ENCODE peak calls at places on chromosomes 12 and 14, in six cellular contexts. F is fibroblast of mammary gland, W is MCF 10A, G is H9, B is OCI-LY7, P is fibroblast of the aortic adventitia. Z is an unnamed sample.
A peak's percentile ranks its signal among the peaks of the same experiment; 100 is the strongest.

GRCh38 chr14:104131968-104132732 is 6.2 kb upstream of the KIF26A start:
- DNase-seq in B (no peak), G (no peak), F (no peak), P (no peak), W (no peak), Z (peak; percentile 2)

GRCh38 chr14:59098377-59098776 is 90.1 kb upstream of the DAAM1 start:
- DNase-seq in G (no peak), P (peak; percentile 95), W (peak; percentile 44), B (no peak), F (peak; percentile 92), Z (no peak)

GRCh38 chr12:68856510-68856909 is 48.5 kb downstream of the MDM2 start:
- DNase-seq in G (no peak), W (no peak), P (no peak), F (no peak), B (no peak), Z (no peak)

GRCh38 chr12:126747530-126748149 is 1519.3 kb upstream of the TMEM132C start:
- DNase-seq in G (peak; percentile 76), P (peak; percentile 22), F (peak; percentile 16), B (peak; percentile 38), W (peak; percentile 70), Z (peak; percentile 67)

GRCh38 chr14:101874001-101874400 is 90.4 kb upstream of the DYNC1H1 start:
- DNase-seq in F (no peak), P (no peak), B (no peak), W (no peak), G (no peak), Z (no peak)

GRCh38 chr12:130157998-130158774 is 4.1 kb upstream of the FZD10 start:
- DNase-seq in W (no peak), G (no peak), P (no peak), B (no peak), F (no peak), Z (no peak)

GRCh38 chr12:92987362-92987761 is 58.3 kb upstream of the EEA1 start:
- DNase-seq in P (peak; percentile 93), B (peak; percentile 79), F (peak; percentile 84), W (peak; percentile 77), G (no peak), Z (peak; percentile 18)

GRCh38 chr14:64550539-64551333 is 975 bp downstream of the PPP1R36 start:
- DNase-seq in G (no peak), W (no peak), B (no peak), P (no peak), F (no peak), Z (no peak)

GRCh38 chr14:88323520-88324199 is 591 bp upstream of the KCNK10 start:
- DNase-seq in G (peak; percentile 64), B (peak; percentile 84), F (peak; percentile 4), P (no peak), W (no peak), Z (peak; percentile 87)

GRCh38 chr14:74763803-74764531 is 851 bp downstream of the YLPM1 start:
- DNase-seq in P (peak; percentile 13), W (peak; percentile 43), G (peak; percentile 27), B (peak; percentile 28), F (peak; percentile 22), Z (peak; percentile 6)

GRCh38 chr12:131153956-131154355 is 200.2 kb downstream of the ADGRD1 start:
- DNase-seq in G (no peak), B (no peak), F (no peak), W (no peak), P (no peak), Z (no peak)

GRCh38 chr12:71135812-71136176 is 22.0 kb downstream of the TSPAN8 start:
- DNase-seq in P (no peak), W (peak; percentile 59), G (no peak), B (no peak), F (peak; percentile 29), Z (no peak)

GRCh38 chr12:12553208-12553785 is 9.4 kb downstream of the DUSP16 start:
- DNase-seq in G (no peak), B (no peak), F (no peak), P (no peak), W (no peak), Z (no peak)

GRCh38 chr12:66398931-66399625 is 96.8 kb downstream of the HELB start:
- DNase-seq in F (peak; percentile 34), W (peak; percentile 40), B (no peak), P (peak; percentile 42), G (no peak), Z (no peak)

GRCh38 chr14:21846227-21846885 is 172.7 kb upstream of the OR4E1 start:
- DNase-seq in G (peak; percentile 70), F (peak; percentile 7), W (peak; percentile 45), P (no peak), B (peak; percentile 46), Z (peak; percentile 69)

GRCh38 chr12:67647251-67647546 is 1.3 kb upstream of the DYRK2 start:
- DNase-seq in W (no peak), G (no peak), P (no peak), B (no peak), F (no peak), Z (no peak)

GRCh38 chr12:1533205-1533601 is 61.2 kb downstream of the FBXL14 start:
- DNase-seq in B (peak; percentile 78), F (peak; percentile 35), P (peak; percentile 60), W (no peak), G (peak; percentile 17), Z (no peak)
- TF ChIP-seq CTCF in B (peak; percentile 49), F (no peak), P (peak; percentile 35), W (no peak), G (no peak), Z (no peak)

DNA sequence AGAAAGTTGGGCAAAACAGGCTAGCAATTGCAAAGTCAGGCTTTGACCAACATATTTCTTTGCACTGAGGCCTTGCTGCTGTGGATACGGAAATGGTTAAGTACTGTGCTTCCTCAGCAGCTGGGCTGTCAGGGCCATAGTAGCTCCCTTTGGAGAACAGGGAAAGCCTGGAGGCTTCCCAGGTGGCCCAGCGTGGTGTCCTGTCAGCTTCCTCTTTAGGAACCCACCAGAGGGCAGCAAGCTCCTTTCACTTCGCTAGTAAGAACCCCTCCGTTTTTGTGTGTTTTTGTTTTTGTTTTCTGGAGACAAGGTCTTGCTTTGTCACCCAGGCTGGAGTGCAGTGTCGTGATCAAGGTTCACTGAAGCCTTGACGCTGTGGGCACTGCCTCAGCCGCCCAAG is 1.7 kb upstream of the CFAP251 start:
- DNase-seq in G (peak; percentile 82), P (peak; percentile 47), F (peak; percentile 56), W (no peak), B (peak; percentile 72), Z (peak; percentile 44)
- TF ChIP-seq CTCF in G (peak; percentile 67), P (peak; percentile 42), F (peak; percentile 29), W (no peak), B (peak; percentile 81), Z (peak; percentile 29)

GRCh38 chr12:109477185-109477962 is at the start of the genes KCTD10 and UBE3B:
- DNase-seq in P (peak; percentile 93), F (peak; percentile 88), B (peak; percentile 93), W (peak; percentile 88), G (peak; percentile 92), Z (peak; percentile 90)
- TF ChIP-seq CTCF in P (peak; percentile 14), F (no peak), B (no peak), W (no peak), G (no peak), Z (no peak)

GRCh38 chr12:48973531-48973930 is 2.0 kb upstream of the WNT10B start:
- DNase-seq in W (no peak), B (no peak), P (peak; percentile 76), G (no peak), F (peak; percentile 32), Z (no peak)

GRCh38 chr12:48972213-48973021 is 882 bp upstream of the WNT10B start:
- DNase-seq in G (peak; percentile 68), F (no peak), B (no peak), P (no peak), W (no peak), Z (no peak)

GRCh38 chr12:48970702-48971334 is 717 bp downstream of the WNT10B start:
- DNase-seq in G (no peak), F (no peak), P (no peak), W (no peak), B (no peak), Z (no peak)

GRCh38 chr12:48973084-48973483 is 1.5 kb upstream of the WNT10B start:
- DNase-seq in P (peak; percentile 20), B (no peak), G (no peak), F (no peak), W (no peak), Z (no peak)

GRCh38 chr12:48973992-48974673 is 2.6 kb upstream of the WNT10B start:
- DNase-seq in P (peak; percentile 87), F (peak; percentile 44), W (no peak), B (no peak), G (peak; percentile 83), Z (peak; percentile 80)
- TF ChIP-seq CTCF in P (peak; percentile 89), F (peak; percentile 53), W (peak; percentile 25), B (peak; percentile 60), G (peak; percentile 77), Z (peak; percentile 65)

GRCh38 chr14:99651953-99652746 is 7.2 kb downstream of the HHIPL1 start:
- DNase-seq in F (no peak), B (no peak), W (no peak), G (no peak), P (no peak), Z (no peak)

GRCh38 chr14:99655521-99655920 is 10.6 kb downstream of the HHIPL1 start:
- DNase-seq in P (peak; percentile 48), W (no peak), F (peak; percentile 61), B (no peak), G (no peak), Z (no peak)

GRCh38 chr14:99656171-99656570 is 11.2 kb downstream of the HHIPL1 start:
- DNase-seq in W (no peak), G (no peak), B (no peak), P (no peak), F (no peak), Z (no peak)

GRCh38 chr14:99653618-99654017 is 8.7 kb downstream of the HHIPL1 start:
- DNase-seq in F (no peak), B (no peak), W (no peak), G (no peak), P (no peak), Z (no peak)

DNA sequence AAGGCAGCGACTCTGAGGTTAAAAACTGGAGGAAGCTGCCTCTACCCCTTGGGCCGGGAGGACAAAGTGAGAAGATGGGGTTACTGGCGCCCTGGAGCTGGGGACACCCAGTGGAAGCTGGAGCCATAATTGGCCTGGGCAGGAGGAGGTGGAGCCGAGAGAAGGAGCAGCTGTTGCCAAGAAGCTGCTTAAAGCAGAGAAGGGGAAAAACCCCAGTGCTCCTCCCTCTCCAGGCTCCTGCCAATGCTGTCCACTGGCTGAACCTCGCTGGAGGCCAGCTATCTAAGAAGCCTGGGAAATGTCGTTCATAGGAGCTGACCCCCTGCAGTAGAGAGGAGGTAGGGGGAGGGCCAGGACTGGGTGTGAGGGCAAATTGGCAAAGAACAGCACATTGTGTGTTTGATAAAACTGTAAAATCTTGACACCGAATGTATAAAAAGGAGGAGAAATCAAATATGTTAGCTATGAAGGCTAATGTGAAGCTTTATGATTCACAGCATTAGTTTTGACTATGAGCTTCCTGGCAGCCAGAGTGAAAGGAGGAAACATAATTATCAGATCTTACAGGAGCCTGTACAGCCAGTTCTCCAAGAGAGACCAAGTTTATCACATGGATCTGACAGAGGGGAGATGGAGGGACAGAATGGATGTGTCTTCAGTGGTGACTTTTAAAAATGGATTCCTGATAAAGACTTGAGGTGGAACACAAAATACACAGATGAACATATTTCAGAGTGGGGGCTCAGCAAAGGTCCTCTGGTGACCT is 9.5 kb downstream of the HHIPL1 start:
- DNase-seq in P (peak; percentile 91), G (no peak), F (peak; percentile 78), W (peak; percentile 70), B (no peak), Z (no peak)
- TF ChIP-seq CTCF in P (peak; percentile 40), G (no peak), F (no peak), W (no peak), B (no peak), Z (no peak)

GRCh38 chr12:26126340-26127284 is 1.8 kb upstream of the BHLHE41 start:
- DNase-seq in P (peak; percentile 73), B (no peak), W (peak; percentile 77), F (peak; percentile 79), G (peak; percentile 91), Z (peak; percentile 84)
- TF ChIP-seq CTCF in P (no peak), B (no peak), W (no peak), F (no peak), G (no peak), Z (no peak)

GRCh38 chr12:62827042-62827441 is 107.9 kb downstream of the PPM1H start:
- DNase-seq in B (no peak), G (no peak), F (no peak), P (no peak), W (no peak), Z (no peak)
- TF ChIP-seq CTCF in B (no peak), G (peak; percentile 54), F (peak; percentile 27), P (peak; percentile 9), W (no peak), Z (no peak)

Z was measured in nephron progenitor cell.